ENCODE peak calls at places on chromosome 1, in nine cellular contexts. J is NAMALWA; Q is T follicular helper cell; V is NCI-H1417; X is H7; O is natural killer cell; L is activated naive CD4-positive, alpha-beta T cell treated with anti-CD3 and anti-CD28 coated beads, Interleukin-2, amount 10 ng/mL, durations not matched to agents 7 days and 5 days; H is ELR; G is endothelial cell. N is an unnamed sample.

GRCh38 chr1:23751050-23751814 is 8.0 kb downstream of the ELOA start:
- DNase-seq in V (peak), O (no peak), G (peak), Q (no peak), H (peak), J (peak), L (peak), X (peak), N (no peak)

GRCh38 chr1:230896719-230897118 is 28.4 kb upstream of the C1orf198 start:
- DNase-seq in Q (no peak), O (no peak), H (no peak), L (no peak), X (no peak), V (no peak), G (no peak), J (no peak), N (no peak)

GRCh38 chr1:155174334-155175280 is 958 bp downstream of the TRIM46 start:
- DNase-seq in Q (peak), H (peak), L (peak), J (peak), O (no peak), X (peak), V (peak), G (peak), N (peak)

GRCh38 chr1:33327587-33328325 is 6.9 kb upstream of the A3GALT2 start:
- DNase-seq in L (no peak), Q (no peak), V (no peak), O (no peak), H (peak), J (no peak), X (no peak), G (no peak), N (no peak)

GRCh38 chr1:25562101-25562927 is 18.9 kb downstream of the LDLRAP1 start:
- DNase-seq in O (peak), Q (peak), G (no peak), L (peak), H (no peak), X (no peak), V (peak), J (peak), N (peak)

GRCh38 chr1:13450204-13450603 is 40.0 kb downstream of the PRAMEF20 start:
- DNase-seq in X (no peak), H (no peak), O (no peak), G (no peak), Q (no peak), L (no peak), V (no peak), J (no peak), N (no peak)

GRCh38 chr1:215185067-215185620 is 102.6 kb downstream of the KCNK2 start:
- DNase-seq in J (no peak), Q (no peak), H (no peak), X (no peak), V (no peak), O (no peak), L (no peak), G (no peak), N (no peak)

GRCh38 chr1:151416231-151416630 is 16.9 kb downstream of the PSMB4 start:
- DNase-seq in J (no peak), G (no peak), H (peak), V (no peak), Q (no peak), X (no peak), O (no peak), L (no peak), N (no peak)

GRCh38 chr1:185720633-185721272 is 13.4 kb upstream of the HMCN1 start:
- DNase-seq in Q (no peak), J (peak), X (no peak), L (no peak), G (no peak), V (peak), O (no peak), H (peak), N (no peak)

GRCh38 chr1:236759252-236759859 is 35.7 kb upstream of the MTR start:
- DNase-seq in J (peak), H (peak), G (peak), V (peak), L (no peak), O (no peak), Q (no peak), X (peak), N (no peak)

GRCh38 chr1:114352797-114353196 is 158.2 kb downstream of the TRIM33 start:
- DNase-seq in O (no peak), X (peak), H (no peak), L (no peak), G (no peak), V (no peak), Q (no peak), J (no peak), N (no peak)

GRCh38 chr1:60281360-60281932 is 207.9 kb upstream of the C1orf87 start:
- DNase-seq in V (peak), L (peak), J (peak), Q (no peak), G (peak), X (peak), O (no peak), H (peak), N (no peak)

GRCh38 chr1:83815348-83815747 is 183.6 kb downstream of the TTLL7 start:
- DNase-seq in H (peak), X (no peak), G (no peak), Q (no peak), V (no peak), L (no peak), O (no peak), J (no peak), N (no peak)

GRCh38 chr1:201266774-201267173 is 16.5 kb upstream of the PKP1 start:
- DNase-seq in Q (no peak), J (no peak), G (no peak), L (no peak), V (peak), X (no peak), O (no peak), H (peak), N (no peak)

GRCh38 chr1:201511925-201512539 is 5.1 kb upstream of the CSRP1 start:
- DNase-seq in H (no peak), L (no peak), V (peak), G (peak), J (no peak), Q (no peak), O (no peak), X (peak), N (no peak)

GRCh38 chr1:53321366-53321765 is 6.5 kb downstream of the LRP8 start:
- DNase-seq in H (peak), V (no peak), G (peak), J (peak), X (peak), O (no peak), Q (no peak), L (no peak), N (no peak)

N was measured in T-helper 17 cell.